ENCODE peak calls at places on chromosomes 3 and 15, in nine cellular contexts. T is stimulated activated CD4-positive, alpha-beta T cell treated with anti-CD3 and anti-CD28 coated beads, Interleukin-12 subunit alpha, Interleukin-12 subunit beta, amount 100 ng/mL, for 48 hours; B is IMR-90; L is heart left ventricle; K is M059J; J is ELR; N is GM10248; O is posterior vena cava; M is iPS-NIHi11. I is an unnamed sample.
A peak's percentile ranks its signal among the peaks of the same experiment; 100 is the strongest.

GRCh38 chr3:157999246-157999645 is 107.0 kb downstream of the SHOX2 start:
- DNase-seq in B (no peak), N (no peak), T (no peak), J (peak; percentile 9), K (peak; percentile 63), M (no peak), O (no peak), L (no peak), I (no peak)

GRCh38 chr15:67542462-67543347 is at the start of gene MAP2K5:
- DNase-seq in M (peak; percentile 86), K (peak; percentile 72), O (peak; percentile 96), J (peak; percentile 82), L (peak; percentile 95), T (peak; percentile 80), N (peak; percentile 85), B (peak; percentile 57), I (peak; percentile 80)

GRCh38 chr3:123414958-123415792 is 33.7 kb downstream of the ADCY5 start:
- DNase-seq in N (no peak), B (no peak), O (no peak), K (no peak), T (no peak), J (no peak), M (no peak), L (peak; percentile 59), I (no peak)

GRCh38 chr3:185210621-185211157 is 43.2 kb downstream of the EHHADH start:
- DNase-seq in T (no peak), N (no peak), B (no peak), J (no peak), K (no peak), M (no peak), L (no peak), O (no peak), I (no peak)

GRCh38 chr3:45677045-45677436 is 12.2 kb upstream of the SACM1L start:
- DNase-seq in O (no peak), K (peak; percentile 69), J (peak; percentile 51), B (peak; percentile 66), L (no peak), M (no peak), T (no peak), N (no peak), I (peak; percentile 61)

GRCh38 chr3:107704477-107704876 is 181.7 kb downstream of the BBX start:
- DNase-seq in L (no peak), M (no peak), T (no peak), B (peak; percentile 70), O (no peak), K (peak; percentile 42), J (peak; percentile 58), N (no peak), I (no peak)

GRCh38 chr15:78789615-78790014 is 21.6 kb downstream of the ADAMTS7 start:
- DNase-seq in M (no peak), K (no peak), B (no peak), J (no peak), T (no peak), N (no peak), L (peak; percentile 51), O (no peak), I (no peak)

GRCh38 chr15:87215100-87215499 is 1041.4 kb downstream of the NTRK3 start:
- DNase-seq in O (no peak), M (peak; percentile 12), B (no peak), T (no peak), L (no peak), K (peak; percentile 31), N (no peak), J (no peak), I (no peak)

GRCh38 chr15:68561146-68561545 is 17.6 kb upstream of the CORO2B start:
- DNase-seq in N (no peak), O (peak; percentile 49), M (no peak), B (no peak), J (no peak), K (no peak), T (no peak), L (no peak), I (no peak)

GRCh38 chr15:83112233-83112958 is 5.0 kb downstream of the TM6SF1 start:
- DNase-seq in L (no peak), B (peak; percentile 95), J (peak; percentile 86), N (no peak), T (no peak), K (peak; percentile 79), O (no peak), M (no peak), I (no peak)

GRCh38 chr15:31934821-31935220 is 95.5 kb upstream of the CHRNA7 start:
- DNase-seq in L (no peak), N (no peak), M (no peak), T (no peak), J (peak; percentile 81), K (peak; percentile 29), O (no peak), B (no peak), I (no peak)

GRCh38 chr3:42031808-42032475 is 59.2 kb upstream of the TRAK1 start:
- DNase-seq in O (no peak), T (no peak), L (no peak), J (peak; percentile 52), M (peak; percentile 21), N (no peak), K (peak; percentile 62), B (peak; percentile 63), I (peak; percentile 45)

GRCh38 chr15:36501063-36501678 is 78.3 kb upstream of the CDIN1 start:
- DNase-seq in T (no peak), M (peak; percentile 44), K (peak; percentile 84), L (no peak), J (peak; percentile 78), B (peak; percentile 79), N (peak; percentile 30), O (no peak), I (no peak)

GRCh38 chr3:9862391-9863235 is 17.4 kb downstream of the CIDEC start:
- DNase-seq in K (no peak), L (peak; percentile 84), O (peak; percentile 86), B (no peak), N (peak; percentile 67), M (peak; percentile 89), J (peak; percentile 71), T (peak; percentile 16), I (peak; percentile 69)

GRCh38 chr3:71010731-71011455 is 572.6 kb downstream of the FOXP1 start:
- DNase-seq in N (peak; percentile 28), T (peak; percentile 63), M (no peak), O (no peak), J (peak; percentile 9), L (no peak), B (peak; percentile 31), K (no peak), I (no peak)

GRCh38 chr3:179146911-179147570 is 1.1 kb upstream of the PIK3CA start:
- DNase-seq in K (peak; percentile 84), B (peak; percentile 68), N (peak; percentile 60), L (no peak), T (no peak), J (peak; percentile 83), M (peak; percentile 49), O (no peak), I (no peak)

GRCh38 chr3:142968319-142968718 is 4.8 kb upstream of the PAQR9 start:
- DNase-seq in J (no peak), T (no peak), N (no peak), O (no peak), M (no peak), B (no peak), L (no peak), K (no peak), I (no peak)

GRCh38 chr3:156605686-156606605 is 51.0 kb upstream of the SSR3 start:
- DNase-seq in T (no peak), J (peak; percentile 93), B (peak; percentile 69), L (peak; percentile 72), K (peak; percentile 98), O (peak; percentile 86), N (peak; percentile 22), M (peak; percentile 47), I (peak; percentile 31)

I was measured in ovary.